ENCODE peak calls at places on chromosomes 4 and X, in five cellular contexts. B, R, D, L and N are unnamed samples.

GRCh38 chrX:135086197-135086854 is 34.0 kb downstream of the ETDB start:
- DNase-seq in B (peak; percentile 84), R (peak; percentile 63), D (no peak), L (peak; percentile 51), N (peak; percentile 49)

GRCh38 chrX:107827137-107827831 is 1.6 kb downstream of the MID2 start:
- DNase-seq in B (no peak), R (no peak), D (no peak), L (no peak), N (no peak)

GRCh38 chr4:71570492-71570891 is 213.4 kb downstream of the GC start:
- DNase-seq in B (no peak), R (no peak), D (no peak), L (peak; percentile 89), N (no peak)

GRCh38 chr4:21915761-21916160 is 32.8 kb downstream of the KCNIP4 start:
- DNase-seq in B (no peak), R (no peak), D (no peak), L (no peak), N (no peak)

GRCh38 chr4:151644625-151645024 is 116.2 kb downstream of the GATB start:
- DNase-seq in B (peak; percentile 38), R (peak; percentile 10), D (no peak), L (no peak), N (peak; percentile 82)

GRCh38 chr4:144480068-144480467 is 165.9 kb upstream of the HHIP start:
- DNase-seq in B (no peak), R (no peak), D (no peak), L (no peak), N (no peak)

GRCh38 chr4:168124008-168124641 is 31.8 kb downstream of the ANXA10 start:
- DNase-seq in B (peak; percentile 72), R (no peak), D (no peak), L (peak; percentile 67), N (no peak)

GRCh38 chr4:24001945-24002640 is 112.2 kb upstream of the PPARGC1A start:
- DNase-seq in B (no peak), R (no peak), D (no peak), L (peak; percentile 82), N (no peak)

GRCh38 chrX:12975999-12976558 is 1.2 kb downstream of the TMSB4X start:
- DNase-seq in B (peak; percentile 43), R (no peak), D (peak; percentile 66), L (peak; percentile 54), N (peak; percentile 50)

GRCh38 chr4:55545133-55545532 is 1.6 kb downstream of the CLOCK start:
- DNase-seq in B (peak; percentile 46), R (peak; percentile 28), D (no peak), L (peak; percentile 32), N (no peak)

GRCh38 chr4:180106122-180106521 is 2137.1 kb upstream of the TENM3 start:
- DNase-seq in B (peak; percentile 26), R (no peak), D (no peak), L (peak; percentile 51), N (no peak)

GRCh38 chr4:169716677-169717076 is 41.1 kb downstream of the HPF1 start:
- DNase-seq in B (peak; percentile 7), R (no peak), D (no peak), L (peak; percentile 61), N (no peak)

GRCh38 chr4:145171919-145172318 is 8.5 kb downstream of the OTUD4 start:
- DNase-seq in B (no peak), R (no peak), D (no peak), L (no peak), N (no peak)

DNA sequence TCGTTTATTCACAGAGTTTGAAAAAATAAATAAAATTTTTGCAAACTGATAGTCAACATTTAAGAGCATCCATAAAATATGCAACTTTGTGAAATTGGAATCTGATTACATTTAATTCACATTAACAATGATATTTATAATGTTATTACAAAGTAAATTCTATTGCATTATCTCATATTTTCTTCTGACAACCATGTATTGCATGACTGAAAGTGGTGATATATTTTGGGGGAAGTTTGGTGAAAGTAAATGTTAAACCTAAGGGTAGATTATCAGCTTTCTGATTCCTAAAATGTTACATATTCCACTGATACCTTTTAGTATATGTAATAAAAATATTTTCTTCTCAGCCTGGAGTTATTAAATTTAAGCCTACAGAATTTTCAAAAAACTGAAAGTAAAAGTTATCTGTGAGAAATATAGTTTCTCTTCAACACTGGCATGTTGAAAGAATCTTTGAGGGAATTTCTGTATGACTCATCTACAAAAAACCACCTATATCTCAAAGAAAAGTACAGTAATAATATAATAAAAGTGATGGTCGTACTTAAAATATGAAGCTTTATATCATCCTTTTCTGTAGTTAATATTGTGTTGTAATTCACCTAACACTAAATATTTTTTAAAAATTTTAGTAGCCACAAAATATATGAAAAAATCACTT is 1179.6 kb upstream of the PCDH7 start:
- DNase-seq in B (no peak), R (no peak), D (no peak), L (no peak), N (no peak)
- H3K9me3 ChIP-seq in B (no peaks in the 10 kb centered on the region), R (peaks cover 4% of the 10 kb centered on the region), D (no peaks in the 10 kb centered on the region), L (no peaks in the 10 kb centered on the region), N (no peaks in the 10 kb centered on the region)

DNA sequence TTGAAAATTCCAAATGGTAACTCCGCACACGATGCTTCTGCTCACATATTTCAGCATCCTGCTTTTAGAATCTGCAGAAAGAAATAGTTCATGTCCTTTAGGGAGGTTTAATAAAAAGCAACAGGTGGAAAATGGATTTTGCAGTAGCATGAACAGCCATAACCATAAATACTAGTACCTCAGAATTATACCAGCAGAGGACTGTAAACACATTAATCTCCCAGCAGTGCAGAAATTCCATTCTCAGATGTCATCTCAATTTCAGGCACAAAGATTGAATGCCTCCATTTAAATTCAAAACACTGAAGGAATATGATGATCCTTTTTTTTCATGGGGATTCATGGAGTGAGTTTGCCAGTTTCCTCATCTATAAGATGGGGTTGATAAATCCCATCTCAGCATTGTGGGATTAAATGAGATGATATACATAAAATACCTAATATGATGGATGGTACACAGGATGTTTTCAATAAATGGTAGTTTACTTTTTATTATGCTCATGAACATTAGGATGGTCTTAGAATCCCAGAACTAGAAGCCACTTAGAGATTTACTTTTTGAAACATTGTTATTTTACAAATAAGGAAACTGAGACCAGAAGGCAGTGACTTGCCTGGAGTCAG is 578 bp upstream of the LIMCH1 start:
- DNase-seq in B (peak; percentile 2), R (no peak), D (no peak), L (peak; percentile 12), N (no peak)
- TF ChIP-seq CTCF in B (no peak), R (no peak), D (no peak), L (no peak), N (no peak)

GRCh38 chr4:113051361-113051760 is 1.9 kb downstream of the ANK2 start:
- DNase-seq in B (no peak), R (no peak), D (no peak), L (no peak), N (no peak)

GRCh38 chr4:113050837-113051236 is 1.4 kb downstream of the ANK2 start:
- DNase-seq in B (no peak), R (no peak), D (no peak), L (no peak), N (no peak)

GRCh38 chr4:113050361-113050760 is 908 bp downstream of the ANK2 start:
- DNase-seq in B (no peak), R (no peak), D (no peak), L (no peak), N (no peak)

GRCh38 chr4:113052379-113052951 is 3.0 kb downstream of the ANK2 start:
- DNase-seq in B (peak; percentile 59), R (no peak), D (no peak), L (peak; percentile 91), N (no peak)

DNA sequence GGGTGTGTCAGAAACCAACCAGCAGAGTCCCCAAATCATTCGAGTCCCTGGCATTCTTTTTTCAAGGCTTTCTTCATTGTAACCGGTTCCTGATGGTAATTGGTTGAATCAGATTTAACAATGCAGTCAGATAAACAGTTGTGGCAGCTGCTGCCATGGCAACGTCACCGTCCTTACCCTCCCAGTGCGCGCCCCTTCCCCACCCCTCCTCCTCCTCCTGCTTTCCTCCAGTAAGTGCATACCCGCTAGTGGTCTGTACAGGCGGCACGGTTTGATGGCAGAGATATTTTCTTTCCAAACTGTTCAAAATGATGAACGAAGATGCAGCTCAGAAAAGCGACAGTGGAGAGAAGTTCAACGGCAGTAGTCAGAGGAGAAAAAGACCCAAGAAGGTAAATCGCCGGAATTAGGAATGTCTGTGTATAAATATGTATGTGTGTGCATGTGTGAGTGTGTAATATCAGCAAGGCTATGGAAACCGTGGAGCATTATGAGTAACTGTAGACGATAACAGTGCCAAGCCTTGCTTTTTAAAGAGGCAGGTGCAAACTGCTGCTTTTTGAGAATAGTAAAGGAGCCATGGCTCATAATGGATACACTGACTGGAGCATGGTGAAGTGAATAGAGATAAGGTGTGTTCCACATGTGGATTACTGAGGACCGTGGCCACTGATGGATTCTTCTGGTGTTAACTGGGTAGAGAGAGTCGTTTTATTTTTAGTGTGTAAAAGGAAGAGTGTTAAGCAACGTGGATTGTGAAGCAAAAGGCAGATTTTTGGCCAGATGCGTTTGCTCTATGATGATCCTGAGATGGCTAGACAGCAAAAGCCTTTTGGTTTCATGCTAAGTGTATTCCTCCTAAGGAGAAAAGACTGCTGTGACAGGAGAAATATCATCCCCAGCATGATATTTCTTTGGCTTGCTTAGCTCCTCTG is at the start of gene ANK2:
- DNase-seq in B (no peak), R (no peak), D (no peak), L (peak; percentile 48), N (no peak)
- H3K27ac ChIP-seq in B (no peak within 1 kb of the TSS), R (no peak within 1 kb of the TSS), D (no peak within 1 kb of the TSS), L (no peak within 1 kb of the TSS), N (no peak within 1 kb of the TSS)

DNA sequence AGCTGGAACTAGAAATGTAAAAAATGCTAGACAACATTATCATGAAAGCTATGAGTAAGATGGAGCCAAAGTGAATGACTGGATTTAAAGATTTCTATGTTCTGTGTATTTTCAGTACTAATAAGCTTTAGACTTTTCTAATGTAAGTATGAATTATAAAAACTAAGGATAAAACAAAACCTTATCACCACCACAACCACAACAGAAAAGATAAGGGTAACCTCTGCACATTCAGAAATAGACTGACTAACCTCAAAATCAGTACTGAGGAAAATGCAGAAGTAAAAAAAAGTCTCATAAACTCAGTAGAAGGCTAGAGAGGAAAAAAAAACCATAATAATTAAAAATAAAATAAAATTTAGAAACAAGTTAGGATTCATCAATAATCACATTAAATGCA is 14.9 kb upstream of the UBE2NL start:
- DNase-seq in B (no peak), R (no peak), D (no peak), L (no peak), N (no peak)
- H3K9me3 ChIP-seq in B (no peaks in the 10 kb centered on the region), R (no peaks in the 10 kb centered on the region), D (no peaks in the 10 kb centered on the region), L (no peaks in the 10 kb centered on the region), N (no peaks in the 10 kb centered on the region)

GRCh38 chr4:165360041-165360782 is 18.6 kb upstream of the CPE start:
- DNase-seq in B (no peak), R (no peak), D (no peak), L (peak; percentile 70), N (no peak)

GRCh38 chr4:165351359-165352130 is 24.1 kb downstream of the MSMO1 start:
- DNase-seq in B (no peak), R (no peak), D (no peak), L (no peak), N (no peak)

GRCh38 chr4:165360985-165361678 is 17.7 kb upstream of the CPE start:
- DNase-seq in B (no peak), R (no peak), D (no peak), L (no peak), N (no peak)

GRCh38 chr4:165359501-165359900 is 19.3 kb upstream of the CPE start:
- DNase-seq in B (no peak), R (no peak), D (no peak), L (peak; percentile 48), N (no peak)

DNA sequence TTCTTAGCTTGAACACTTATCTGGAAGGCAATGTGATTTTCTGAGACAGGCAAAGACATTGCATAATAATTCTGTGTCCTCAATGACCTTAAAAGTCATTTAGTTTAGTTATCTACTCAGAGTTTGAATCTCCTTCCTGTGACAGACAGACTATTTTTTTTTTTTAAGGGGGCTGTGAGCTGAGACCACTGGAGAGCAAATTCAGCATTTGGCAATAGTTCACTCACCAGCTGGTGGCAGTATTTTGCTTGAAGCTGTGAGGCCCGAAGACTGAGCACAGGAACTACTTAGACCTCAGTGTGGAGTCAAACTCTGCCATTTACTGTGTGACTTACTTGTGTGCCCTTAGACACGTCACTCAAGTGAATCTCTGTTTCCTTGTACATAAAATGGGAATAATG is 22.9 kb upstream of the CPE start:
- DNase-seq in B (peak; percentile 54), R (peak; percentile 59), D (no peak), L (peak; percentile 50), N (no peak)
- TF ChIP-seq CTCF in B (peak; percentile 73), R (peak; percentile 77), D (no peak), L (peak; percentile 64), N (no peak)